ENCODE peak calls at places on chromosomes 7 and 10, in eight cellular contexts. Z is colonic mucosa, C is pancreas, S is left ventricle myocardium inferior, F is neural progenitor cell, T is heart right ventricle, U is Panc1, Q is mammary epithelial cell. J is an unnamed sample.

GRCh38 chr7:150567168-150567567 is at the start of gene GIMAP4:
- DNase-seq in Z (no peak), S (no peak), Q (no peak), U (no peak), C (no peak), F (no peak), T (no peak), J (no peak)

GRCh38 chr7:123154231-123154860 is 45.4 kb downstream of the SLC13A1 start:
- DNase-seq in Q (peak; percentile 73), F (peak; percentile 81), U (peak; percentile 75), T (no peak), S (peak; percentile 28), C (peak; percentile 84), Z (peak; percentile 83), J (peak; percentile 87)

GRCh38 chr7:93569189-93569588 is 5.3 kb downstream of the CALCR start:
- DNase-seq in C (no peak), S (no peak), U (no peak), Z (no peak), T (no peak), Q (no peak), F (no peak), J (peak; percentile 54)

GRCh38 chr10:60893231-60893630 is 50.8 kb downstream of the RHOBTB1 start:
- DNase-seq in U (no peak), Q (no peak), C (no peak), T (no peak), F (no peak), S (no peak), Z (no peak), J (no peak)

GRCh38 chr7:21113609-21114416 is 314.1 kb upstream of the SP4 start:
- DNase-seq in Z (no peak), C (no peak), U (no peak), T (no peak), Q (peak; percentile 19), S (no peak), F (no peak), J (no peak)

GRCh38 chr7:54880326-54880989 is 121.4 kb upstream of the SEC61G start:
- DNase-seq in T (no peak), U (no peak), Q (no peak), S (no peak), Z (peak; percentile 73), F (no peak), C (peak; percentile 73), J (no peak)

GRCh38 chr7:158685727-158686126 is 18.9 kb downstream of the NCAPG2 start:
- DNase-seq in C (no peak), Z (no peak), T (no peak), U (no peak), S (no peak), F (no peak), Q (no peak), J (no peak)

GRCh38 chr10:54962134-54962900 is 161.3 kb upstream of the PCDH15 start:
- DNase-seq in T (no peak), Q (no peak), Z (no peak), U (no peak), F (no peak), C (no peak), S (no peak), J (no peak)

GRCh38 chr7:50448823-50449222 is 1.3 kb downstream of the FIGNL1 start:
- DNase-seq in F (no peak), C (no peak), T (no peak), Z (no peak), Q (no peak), U (no peak), S (no peak), J (no peak)

GRCh38 chr7:43888983-43889945 is 17.1 kb downstream of the URGCP start:
- DNase-seq in F (no peak), U (no peak), Z (no peak), S (no peak), Q (no peak), T (no peak), C (no peak), J (no peak)

GRCh38 chr7:104801022-104801421 is 213.0 kb upstream of the KMT2E start:
- DNase-seq in Q (no peak), F (no peak), S (no peak), C (no peak), T (no peak), U (no peak), Z (no peak), J (no peak)

GRCh38 chr10:33952692-33953360 is 618.4 kb upstream of the NRP1 start:
- DNase-seq in C (no peak), Q (peak; percentile 84), S (no peak), U (no peak), T (no peak), F (no peak), Z (no peak), J (no peak)

GRCh38 chr10:46992794-46993552 is 81.7 kb downstream of the PTPN20 start:
- DNase-seq in S (peak; percentile 15), U (peak; percentile 5), Q (peak; percentile 14), Z (peak; percentile 43), T (peak; percentile 29), C (no peak), F (peak; percentile 42), J (peak; percentile 69)

GRCh38 chr7:157432541-157432956 is 95.7 kb downstream of the DNAJB6 start:
- DNase-seq in C (no peak), Z (peak; percentile 69), Q (peak; percentile 63), U (peak; percentile 13), S (no peak), F (peak; percentile 76), T (no peak), J (peak; percentile 92)

GRCh38 chr7:86123476-86123875 is 520.2 kb upstream of the GRM3 start:
- DNase-seq in S (no peak), F (no peak), C (no peak), Z (no peak), U (no peak), Q (no peak), T (no peak), J (no peak)

GRCh38 chr7:90955641-90956207 is 308.5 kb upstream of the FZD1 start:
- DNase-seq in T (no peak), S (no peak), Q (no peak), F (no peak), Z (no peak), U (no peak), C (no peak), J (no peak)

GRCh38 chr7:90961037-90961725 is 303.1 kb upstream of the FZD1 start:
- DNase-seq in F (no peak), U (no peak), C (no peak), Z (no peak), S (no peak), Q (peak; percentile 57), T (no peak), J (no peak)

GRCh38 chr7:90957883-90958282 is 306.4 kb upstream of the FZD1 start:
- DNase-seq in F (no peak), Z (no peak), C (no peak), T (no peak), U (no peak), S (no peak), Q (no peak), J (no peak)

GRCh38 chr7:90958669-90959068 is 305.6 kb upstream of the FZD1 start:
- DNase-seq in F (no peak), Z (no peak), S (no peak), T (no peak), Q (no peak), C (no peak), U (no peak), J (no peak)
- H3K4me1 ChIP-seq in F (peaks cover 17% of the 10 kb centered on the region), Z (no peaks in the 10 kb centered on the region), S (peaks cover 23% of the 10 kb centered on the region), T (peaks cover 13% of the 10 kb centered on the region), Q (peaks cover 11% of the 10 kb centered on the region), C (peaks cover 6% of the 10 kb centered on the region), U (no peaks in the 10 kb centered on the region), J (no peaks in the 10 kb centered on the region)

GRCh38 chr10:97635577-97635976 is 2.3 kb upstream of the MORN4 start:
- DNase-seq in S (no peak), C (no peak), U (no peak), F (no peak), Q (no peak), Z (no peak), T (no peak), J (no peak)

GRCh38 chr10:97629289-97629688 is 4.0 kb downstream of the MORN4 start:
- DNase-seq in F (no peak), S (no peak), U (no peak), Q (no peak), Z (no peak), C (no peak), T (no peak), J (no peak)

GRCh38 chr10:97631098-97631497 is 2.2 kb downstream of the MORN4 start:
- DNase-seq in Q (no peak), U (no peak), F (no peak), Z (no peak), T (no peak), C (no peak), S (no peak), J (no peak)

GRCh38 chr10:97632949-97633884 is at the start of gene MORN4:
- DNase-seq in F (peak; percentile 96), U (peak; percentile 78), Z (peak; percentile 94), Q (peak; percentile 86), S (peak; percentile 93), T (peak; percentile 93), C (peak; percentile 94), J (peak; percentile 98)

DNA sequence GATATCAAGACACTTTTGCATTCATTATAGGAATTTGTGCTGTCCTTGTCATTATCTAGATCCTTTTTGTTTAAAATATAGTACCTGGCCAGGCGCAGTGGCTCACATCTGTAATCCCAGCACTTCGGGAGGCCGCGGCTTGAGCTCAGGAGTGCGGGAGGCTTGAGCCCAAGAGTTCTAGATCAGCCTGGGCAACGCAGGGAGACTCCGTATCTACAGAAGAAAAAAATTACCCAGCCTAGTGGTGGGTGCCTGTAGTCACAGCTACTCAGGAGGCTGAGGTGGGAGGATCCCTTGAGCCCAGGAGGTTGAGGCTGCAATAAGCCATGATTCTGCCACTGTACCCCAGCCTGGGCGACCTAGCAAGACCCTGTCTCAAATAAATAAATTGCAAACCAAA is 621 bp upstream of the MORN4 start:
- DNase-seq in Q (no peak), C (peak; percentile 31), F (peak; percentile 16), U (no peak), S (no peak), T (no peak), Z (peak; percentile 25), J (peak; percentile 63)
- TF ChIP-seq CTCF in Q (peak; percentile 28), C (no peak), F (peak; percentile 21), U (no peak), S (peak; percentile 29), T (peak; percentile 18), Z (peak; percentile 31), J (peak; percentile 56)

GRCh38 chr7:28423112-28423511 is 10.8 kb downstream of the CREB5 start:
- DNase-seq in T (no peak), Z (no peak), U (no peak), S (no peak), F (no peak), C (no peak), Q (no peak), J (no peak)
- H3K4me1 ChIP-seq in T (peaks cover 20% of the 10 kb centered on the region), Z (no peaks in the 10 kb centered on the region), U (no peaks in the 10 kb centered on the region), S (peaks cover 20% of the 10 kb centered on the region), F (peaks cover 5% of the 10 kb centered on the region), C (no peaks in the 10 kb centered on the region), Q (no peaks in the 10 kb centered on the region), J (no peaks in the 10 kb centered on the region)

DNA sequence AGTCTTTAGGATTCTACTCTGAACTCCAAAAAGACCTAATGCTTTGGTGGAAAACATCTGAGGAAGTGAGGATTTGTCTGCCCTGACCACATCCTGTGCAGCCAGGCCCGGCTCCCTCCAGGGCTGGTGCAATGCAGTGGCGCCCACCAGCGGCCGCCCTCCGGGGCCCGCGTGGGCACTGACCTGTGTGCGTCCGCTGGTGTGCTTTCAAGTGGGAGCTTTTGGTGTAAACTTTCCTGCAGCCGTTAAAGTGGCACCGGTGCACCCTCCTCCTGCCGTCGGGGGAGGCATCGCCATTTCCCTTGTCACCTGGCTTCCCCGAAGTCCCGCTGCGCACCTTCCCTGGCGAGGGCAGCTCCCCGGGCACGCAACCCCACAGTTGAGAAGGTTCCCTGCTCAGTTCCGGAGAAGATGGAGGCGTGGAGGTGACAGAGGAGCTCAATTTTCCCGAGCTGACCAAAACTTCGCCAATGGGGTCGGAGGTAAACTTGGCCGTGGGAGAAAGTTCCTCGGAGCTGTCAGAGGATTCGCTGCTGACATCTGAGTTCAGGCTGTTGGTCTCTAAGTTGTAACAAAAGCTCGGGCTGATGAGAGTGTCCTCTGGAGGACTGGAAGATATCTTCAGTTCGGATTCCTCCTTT is 3.4 kb downstream of the KLF6 start:
- DNase-seq in Q (peak; percentile 53), Z (peak; percentile 36), C (peak; percentile 36), S (peak; percentile 54), F (no peak), U (no peak), T (peak; percentile 62), J (peak; percentile 67)
- TF ChIP-seq CTCF in Q (peak; percentile 61), Z (no peak), C (no peak), S (peak; percentile 62), F (no peak), U (peak; percentile 73), T (peak; percentile 80), J (peak; percentile 60)

J was measured in endodermal cell.